ENCODE peak calls at places on chromosome 22, in seven cellular contexts. One of them, this sample, is unnamed.

GRCh38 chr22:19554834-19555404 is 30.7 kb upstream of the CLDN5 start:
- DNase-seq in neuronal stem cell: peak; percentile 5
- DNase-seq in right cardiac atrium: no peak
- DNase-seq in neural progenitor cell: peak; percentile 75
- DNase-seq in pancreas: peak; percentile 25
- DNase-seq in naive thymus-derived CD4-positive, alpha-beta T cell: no peak
- DNase-seq in left ventricle myocardium inferior: no peak
- DNase-seq in this sample: peak; percentile 25

GRCh38 chr22:30422481-30423295 is 2.9 kb upstream of the MTFP1 start:
- DNase-seq in neuronal stem cell: peak; percentile 56
- DNase-seq in right cardiac atrium: peak; percentile 82
- DNase-seq in neural progenitor cell: peak; percentile 76
- DNase-seq in pancreas: peak; percentile 72
- DNase-seq in naive thymus-derived CD4-positive, alpha-beta T cell: peak; percentile 57
- DNase-seq in left ventricle myocardium inferior: peak; percentile 28
- DNase-seq in this sample: peak; percentile 10

GRCh38 chr22:47027766-47028165 is 265.3 kb downstream of the TBC1D22A start:
- DNase-seq in neuronal stem cell: no peak
- DNase-seq in right cardiac atrium: no peak
- DNase-seq in neural progenitor cell: no peak
- DNase-seq in pancreas: no peak
- DNase-seq in naive thymus-derived CD4-positive, alpha-beta T cell: no peak
- DNase-seq in left ventricle myocardium inferior: no peak
- DNase-seq in this sample: no peak

GRCh38 chr22:50002791-50003190 is 9.8 kb downstream of the IL17REL start:
- DNase-seq in neuronal stem cell: no peak
- DNase-seq in right cardiac atrium: no peak
- DNase-seq in neural progenitor cell: no peak
- DNase-seq in pancreas: no peak
- DNase-seq in naive thymus-derived CD4-positive, alpha-beta T cell: no peak
- DNase-seq in left ventricle myocardium inferior: no peak
- DNase-seq in this sample: no peak

GRCh38 chr22:27107824-27108223 is 450.4 kb downstream of the MIAT start:
- DNase-seq in neuronal stem cell: no peak
- DNase-seq in right cardiac atrium: peak; percentile 75
- DNase-seq in neural progenitor cell: no peak
- DNase-seq in pancreas: peak; percentile 83
- DNase-seq in naive thymus-derived CD4-positive, alpha-beta T cell: no peak
- DNase-seq in left ventricle myocardium inferior: peak; percentile 53
- DNase-seq in this sample: peak; percentile 96

GRCh38 chr22:35631597-35631996 is 14.5 kb upstream of the MB start:
- DNase-seq in neuronal stem cell: no peak
- DNase-seq in right cardiac atrium: no peak
- DNase-seq in neural progenitor cell: no peak
- DNase-seq in pancreas: peak; percentile 70
- DNase-seq in naive thymus-derived CD4-positive, alpha-beta T cell: no peak
- DNase-seq in left ventricle myocardium inferior: no peak
- DNase-seq in this sample: peak; percentile 48

GRCh38 chr22:28922540-28923244 is 39.3 kb downstream of the ZNRF3 start:
- DNase-seq in neuronal stem cell: no peak
- DNase-seq in right cardiac atrium: no peak
- DNase-seq in neural progenitor cell: no peak
- DNase-seq in pancreas: no peak
- DNase-seq in naive thymus-derived CD4-positive, alpha-beta T cell: no peak
- DNase-seq in left ventricle myocardium inferior: no peak
- DNase-seq in this sample: no peak

GRCh38 chr22:50089231-50090140 is at the start of gene MOV10L1:
- DNase-seq in neuronal stem cell: no peak
- DNase-seq in right cardiac atrium: peak; percentile 58
- DNase-seq in neural progenitor cell: no peak
- DNase-seq in pancreas: no peak
- DNase-seq in naive thymus-derived CD4-positive, alpha-beta T cell: no peak
- DNase-seq in left ventricle myocardium inferior: no peak
- DNase-seq in this sample: no peak

GRCh38 chr22:20816559-20816958 is 42.1 kb downstream of the PI4KA start:
- DNase-seq in neuronal stem cell: no peak
- DNase-seq in right cardiac atrium: no peak
- DNase-seq in neural progenitor cell: no peak
- DNase-seq in pancreas: no peak
- DNase-seq in naive thymus-derived CD4-positive, alpha-beta T cell: no peak
- DNase-seq in left ventricle myocardium inferior: no peak
- DNase-seq in this sample: no peak

GRCh38 chr22:44557064-44557748 is 59.2 kb upstream of the RTL6 start:
- DNase-seq in neuronal stem cell: no peak
- DNase-seq in right cardiac atrium: no peak
- DNase-seq in neural progenitor cell: no peak
- DNase-seq in pancreas: no peak
- DNase-seq in naive thymus-derived CD4-positive, alpha-beta T cell: no peak
- DNase-seq in left ventricle myocardium inferior: no peak
- DNase-seq in this sample: no peak

GRCh38 chr22:45969801-45970464 is 7.0 kb downstream of the WNT7B start:
- DNase-seq in neuronal stem cell: no peak
- DNase-seq in right cardiac atrium: no peak
- DNase-seq in neural progenitor cell: no peak
- DNase-seq in pancreas: no peak
- DNase-seq in naive thymus-derived CD4-positive, alpha-beta T cell: no peak
- DNase-seq in left ventricle myocardium inferior: no peak
- DNase-seq in this sample: no peak
- H3K27me3 ChIP-seq in neuronal stem cell: peaks cover 20% of the 10 kb centered on the region
- H3K27me3 ChIP-seq in right cardiac atrium: no peaks in the 10 kb centered on the region
- H3K27me3 ChIP-seq in neural progenitor cell: peaks cover 64% of the 10 kb centered on the region
- H3K27me3 ChIP-seq in pancreas: no peaks in the 10 kb centered on the region
- H3K27me3 ChIP-seq in naive thymus-derived CD4-positive, alpha-beta T cell: no peaks in the 10 kb centered on the region
- H3K27me3 ChIP-seq in left ventricle myocardium inferior: peaks cover 100% of the 10 kb centered on the region
- H3K27me3 ChIP-seq in this sample: peaks cover 98% of the 10 kb centered on the region

GRCh38 chr22:38097557-38098409 is 12.7 kb downstream of the BAIAP2L2 start:
- DNase-seq in neuronal stem cell: peak; percentile 73
- DNase-seq in right cardiac atrium: no peak
- DNase-seq in neural progenitor cell: peak; percentile 86
- DNase-seq in pancreas: no peak
- DNase-seq in naive thymus-derived CD4-positive, alpha-beta T cell: no peak
- DNase-seq in left ventricle myocardium inferior: no peak
- DNase-seq in this sample: peak; percentile 40
- H3K4me3 ChIP-seq in neuronal stem cell: peak overlapping the region; percentile 12
- H3K4me3 ChIP-seq in right cardiac atrium: no peak overlapping the region
- H3K4me3 ChIP-seq in neural progenitor cell: peak overlapping the region; percentile 36
- H3K4me3 ChIP-seq in pancreas: no peak overlapping the region
- H3K4me3 ChIP-seq in naive thymus-derived CD4-positive, alpha-beta T cell: no peak overlapping the region
- H3K4me3 ChIP-seq in left ventricle myocardium inferior: no peak overlapping the region
- H3K4me3 ChIP-seq in this sample: no peak overlapping the region

GRCh38 chr22:36961626-36962025 is 48.2 kb downstream of the CSF2RB start:
- DNase-seq in neuronal stem cell: no peak
- DNase-seq in right cardiac atrium: no peak
- DNase-seq in neural progenitor cell: no peak
- DNase-seq in pancreas: no peak
- DNase-seq in naive thymus-derived CD4-positive, alpha-beta T cell: no peak
- DNase-seq in left ventricle myocardium inferior: no peak
- DNase-seq in this sample: peak; percentile 29
- H3K27ac ChIP-seq in neuronal stem cell: no peak overlapping the region
- H3K27ac ChIP-seq in right cardiac atrium: no peak overlapping the region
- H3K27ac ChIP-seq in neural progenitor cell: no peak overlapping the region
- H3K27ac ChIP-seq in pancreas: no peak overlapping the region
- H3K27ac ChIP-seq in naive thymus-derived CD4-positive, alpha-beta T cell: no peak overlapping the region
- H3K27ac ChIP-seq in left ventricle myocardium inferior: no peak overlapping the region
- H3K27ac ChIP-seq in this sample: no peak overlapping the region

GRCh38 chr22:43260818-43261217 is 73.9 kb upstream of the TTLL12 start:
- DNase-seq in neuronal stem cell: no peak
- DNase-seq in right cardiac atrium: no peak
- DNase-seq in neural progenitor cell: no peak
- DNase-seq in pancreas: no peak
- DNase-seq in naive thymus-derived CD4-positive, alpha-beta T cell: no peak
- DNase-seq in left ventricle myocardium inferior: no peak
- DNase-seq in this sample: no peak
- H3K27me3 ChIP-seq in neuronal stem cell: no peaks in the 10 kb centered on the region
- H3K27me3 ChIP-seq in right cardiac atrium: no peaks in the 10 kb centered on the region
- H3K27me3 ChIP-seq in neural progenitor cell: no peaks in the 10 kb centered on the region
- H3K27me3 ChIP-seq in pancreas: no peaks in the 10 kb centered on the region
- H3K27me3 ChIP-seq in naive thymus-derived CD4-positive, alpha-beta T cell: no peaks in the 10 kb centered on the region
- H3K27me3 ChIP-seq in left ventricle myocardium inferior: no peaks in the 10 kb centered on the region
- H3K27me3 ChIP-seq in this sample: no peaks in the 10 kb centered on the region

DNA sequence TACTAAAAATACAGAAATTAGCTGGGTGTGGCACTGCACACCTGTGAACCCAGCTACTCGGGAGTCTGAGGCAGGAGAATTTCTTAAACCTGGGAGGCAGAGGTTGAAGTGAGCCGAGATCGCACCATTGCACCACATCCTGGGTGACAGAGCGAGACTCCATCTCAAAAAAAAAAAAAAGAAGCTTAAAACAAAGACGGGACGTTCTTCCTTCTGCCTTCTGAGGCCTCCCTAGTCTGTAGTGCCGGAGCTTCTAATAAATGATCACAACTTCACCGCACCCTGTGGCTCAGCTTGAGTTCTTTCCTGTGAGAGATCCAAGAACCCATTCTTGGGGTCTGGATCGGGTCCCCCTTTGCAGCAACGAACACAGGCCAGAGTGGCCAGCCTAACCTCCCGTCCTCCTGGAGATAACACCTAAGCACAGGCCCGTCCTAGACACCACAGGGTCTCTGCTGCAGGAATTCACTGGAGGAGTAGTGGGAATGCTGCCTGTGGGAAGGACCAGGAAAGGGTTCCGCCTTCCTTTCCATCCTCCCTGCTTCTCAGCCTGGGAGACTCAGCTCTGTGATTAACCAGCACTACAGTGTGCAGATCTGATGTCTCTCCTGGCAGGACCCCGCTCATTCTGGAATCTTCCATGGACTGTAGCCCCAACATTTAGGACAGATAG is 2.2 kb upstream of the APOBEC3H start:
- DNase-seq in neuronal stem cell: no peak
- DNase-seq in right cardiac atrium: no peak
- DNase-seq in neural progenitor cell: no peak
- DNase-seq in pancreas: no peak
- DNase-seq in naive thymus-derived CD4-positive, alpha-beta T cell: no peak
- DNase-seq in left ventricle myocardium inferior: no peak
- DNase-seq in this sample: no peak
- H3K4me3 ChIP-seq in neuronal stem cell: no peak overlapping the region
- H3K4me3 ChIP-seq in right cardiac atrium: no peak overlapping the region
- H3K4me3 ChIP-seq in neural progenitor cell: no peak overlapping the region
- H3K4me3 ChIP-seq in pancreas: no peak overlapping the region
- H3K4me3 ChIP-seq in naive thymus-derived CD4-positive, alpha-beta T cell: no peak overlapping the region
- H3K4me3 ChIP-seq in left ventricle myocardium inferior: no peak overlapping the region
- H3K4me3 ChIP-seq in this sample: no peak overlapping the region

GRCh38 chr22:41540365-41540764 is 3.9 kb downstream of the POLR3H start:
- DNase-seq in neuronal stem cell: no peak
- DNase-seq in right cardiac atrium: no peak
- DNase-seq in neural progenitor cell: no peak
- DNase-seq in pancreas: no peak
- DNase-seq in naive thymus-derived CD4-positive, alpha-beta T cell: no peak
- DNase-seq in left ventricle myocardium inferior: no peak
- DNase-seq in this sample: no peak
- H3K27ac ChIP-seq in neuronal stem cell: no peak overlapping the region
- H3K27ac ChIP-seq in right cardiac atrium: no peak overlapping the region
- H3K27ac ChIP-seq in neural progenitor cell: no peak overlapping the region
- H3K27ac ChIP-seq in pancreas: no peak overlapping the region
- H3K27ac ChIP-seq in naive thymus-derived CD4-positive, alpha-beta T cell: no peak overlapping the region
- H3K27ac ChIP-seq in left ventricle myocardium inferior: no peak overlapping the region
- H3K27ac ChIP-seq in this sample: peak overlapping the region; percentile 51

DNA sequence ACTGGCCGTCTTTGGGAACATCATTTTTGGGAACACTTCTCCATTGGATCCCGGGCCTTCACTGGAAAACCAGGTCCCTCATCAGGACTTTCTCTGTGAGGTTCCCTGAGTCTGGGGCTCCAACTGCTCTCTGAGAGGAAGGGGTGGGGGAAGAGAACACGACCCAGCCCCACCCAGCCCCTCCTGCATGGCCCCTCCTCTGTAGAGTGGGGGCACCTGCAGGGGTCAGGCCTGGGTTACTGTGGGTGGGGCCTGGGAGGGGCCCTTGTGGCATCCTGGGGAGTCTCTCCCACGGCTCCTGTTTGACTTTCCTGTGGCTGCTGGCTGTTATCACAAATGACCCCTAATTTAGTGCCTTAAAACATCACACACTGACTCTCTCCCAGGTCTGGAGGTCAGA is 36.3 kb downstream of the IGLL5 start:
- DNase-seq in neuronal stem cell: no peak
- DNase-seq in right cardiac atrium: no peak
- DNase-seq in neural progenitor cell: no peak
- DNase-seq in pancreas: no peak
- DNase-seq in naive thymus-derived CD4-positive, alpha-beta T cell: no peak
- DNase-seq in left ventricle myocardium inferior: no peak
- DNase-seq in this sample: no peak
- H3K27me3 ChIP-seq in neuronal stem cell: no peaks in the 10 kb centered on the region
- H3K27me3 ChIP-seq in right cardiac atrium: no peaks in the 10 kb centered on the region
- H3K27me3 ChIP-seq in neural progenitor cell: peaks cover 64% of the 10 kb centered on the region
- H3K27me3 ChIP-seq in pancreas: no peaks in the 10 kb centered on the region
- H3K27me3 ChIP-seq in naive thymus-derived CD4-positive, alpha-beta T cell: no peaks in the 10 kb centered on the region
- H3K27me3 ChIP-seq in left ventricle myocardium inferior: peaks cover 49% of the 10 kb centered on the region
- H3K27me3 ChIP-seq in this sample: no peaks in the 10 kb centered on the region

This sample was measured in cardiac muscle cell.